ENCODE peak calls at places on chromosomes 3 and 15, in seven cellular contexts. One of them, this sample, is unnamed.

GRCh38 chr3:56590814-56591213 is 33.8 kb downstream of the CCDC66 start:
- DNase-seq in astrocyte of the cerebellum: no peak
- DNase-seq in fibroblast of the aortic adventitia: no peak
- DNase-seq in breast epithelium: no peak
- DNase-seq in astrocyte of the spinal cord: peak; percentile 12
- DNase-seq in left ventricle myocardium inferior: no peak
- DNase-seq in neural progenitor cell: no peak
- DNase-seq in this sample: no peak

GRCh38 chr15:59315914-59316428 is 56.7 kb downstream of the MYO1E start:
- DNase-seq in astrocyte of the cerebellum: peak; percentile 98
- DNase-seq in fibroblast of the aortic adventitia: peak; percentile 82
- DNase-seq in breast epithelium: no peak
- DNase-seq in neural progenitor cell: no peak
- DNase-seq in left ventricle myocardium inferior: no peak
- DNase-seq in astrocyte of the spinal cord: peak; percentile 89
- DNase-seq in this sample: peak; percentile 65

GRCh38 chr3:14631687-14632444 is 19.7 kb upstream of the CCDC174 start:
- DNase-seq in fibroblast of the aortic adventitia: no peak
- DNase-seq in astrocyte of the spinal cord: no peak
- DNase-seq in breast epithelium: no peak
- DNase-seq in astrocyte of the cerebellum: no peak
- DNase-seq in neural progenitor cell: no peak
- DNase-seq in left ventricle myocardium inferior: no peak
- DNase-seq in this sample: no peak

GRCh38 chr15:61041886-61042285 is 187.2 kb downstream of the RORA start:
- DNase-seq in astrocyte of the cerebellum: no peak
- DNase-seq in astrocyte of the spinal cord: no peak
- DNase-seq in fibroblast of the aortic adventitia: no peak
- DNase-seq in neural progenitor cell: no peak
- DNase-seq in breast epithelium: no peak
- DNase-seq in left ventricle myocardium inferior: no peak
- DNase-seq in this sample: no peak

GRCh38 chr15:95440712-95441111 is 889.8 kb upstream of the NR2F2 start:
- DNase-seq in astrocyte of the cerebellum: no peak
- DNase-seq in neural progenitor cell: no peak
- DNase-seq in astrocyte of the spinal cord: no peak
- DNase-seq in breast epithelium: no peak
- DNase-seq in fibroblast of the aortic adventitia: no peak
- DNase-seq in left ventricle myocardium inferior: no peak
- DNase-seq in this sample: no peak

GRCh38 chr3:80533553-80533952 is 765.8 kb upstream of the ROBO1 start:
- DNase-seq in astrocyte of the spinal cord: no peak
- DNase-seq in astrocyte of the cerebellum: no peak
- DNase-seq in fibroblast of the aortic adventitia: no peak
- DNase-seq in neural progenitor cell: no peak
- DNase-seq in breast epithelium: no peak
- DNase-seq in left ventricle myocardium inferior: no peak
- DNase-seq in this sample: no peak

GRCh38 chr15:90358124-90359033 is 6.3 kb downstream of the ZNF774 start:
- DNase-seq in astrocyte of the cerebellum: peak; percentile 18
- DNase-seq in left ventricle myocardium inferior: no peak
- DNase-seq in fibroblast of the aortic adventitia: peak; percentile 60
- DNase-seq in breast epithelium: no peak
- DNase-seq in neural progenitor cell: no peak
- DNase-seq in astrocyte of the spinal cord: peak; percentile 26
- DNase-seq in this sample: no peak

GRCh38 chr3:101123084-101123483 is 129.9 kb upstream of the ABI3BP start:
- DNase-seq in astrocyte of the cerebellum: no peak
- DNase-seq in breast epithelium: no peak
- DNase-seq in left ventricle myocardium inferior: no peak
- DNase-seq in astrocyte of the spinal cord: no peak
- DNase-seq in fibroblast of the aortic adventitia: no peak
- DNase-seq in neural progenitor cell: no peak
- DNase-seq in this sample: no peak

GRCh38 chr3:16076564-16076963 is 97.9 kb upstream of the GALNT15 start:
- DNase-seq in breast epithelium: no peak
- DNase-seq in neural progenitor cell: no peak
- DNase-seq in fibroblast of the aortic adventitia: no peak
- DNase-seq in astrocyte of the cerebellum: no peak
- DNase-seq in astrocyte of the spinal cord: no peak
- DNase-seq in left ventricle myocardium inferior: no peak
- DNase-seq in this sample: no peak

GRCh38 chr3:152299243-152299976 is 30.7 kb downstream of the MBNL1 start:
- DNase-seq in neural progenitor cell: no peak
- DNase-seq in left ventricle myocardium inferior: no peak
- DNase-seq in astrocyte of the cerebellum: no peak
- DNase-seq in astrocyte of the spinal cord: no peak
- DNase-seq in breast epithelium: no peak
- DNase-seq in fibroblast of the aortic adventitia: no peak
- DNase-seq in this sample: no peak

GRCh38 chr3:27345493-27345892 is 23.7 kb downstream of the NEK10 start:
- DNase-seq in astrocyte of the spinal cord: no peak
- DNase-seq in left ventricle myocardium inferior: no peak
- DNase-seq in fibroblast of the aortic adventitia: no peak
- DNase-seq in neural progenitor cell: no peak
- DNase-seq in astrocyte of the cerebellum: no peak
- DNase-seq in breast epithelium: no peak
- DNase-seq in this sample: no peak

GRCh38 chr3:186653079-186653710 is 12.6 kb upstream of the HRG start:
- DNase-seq in fibroblast of the aortic adventitia: no peak
- DNase-seq in astrocyte of the cerebellum: no peak
- DNase-seq in breast epithelium: no peak
- DNase-seq in astrocyte of the spinal cord: no peak
- DNase-seq in neural progenitor cell: no peak
- DNase-seq in left ventricle myocardium inferior: no peak
- DNase-seq in this sample: no peak

DNA sequence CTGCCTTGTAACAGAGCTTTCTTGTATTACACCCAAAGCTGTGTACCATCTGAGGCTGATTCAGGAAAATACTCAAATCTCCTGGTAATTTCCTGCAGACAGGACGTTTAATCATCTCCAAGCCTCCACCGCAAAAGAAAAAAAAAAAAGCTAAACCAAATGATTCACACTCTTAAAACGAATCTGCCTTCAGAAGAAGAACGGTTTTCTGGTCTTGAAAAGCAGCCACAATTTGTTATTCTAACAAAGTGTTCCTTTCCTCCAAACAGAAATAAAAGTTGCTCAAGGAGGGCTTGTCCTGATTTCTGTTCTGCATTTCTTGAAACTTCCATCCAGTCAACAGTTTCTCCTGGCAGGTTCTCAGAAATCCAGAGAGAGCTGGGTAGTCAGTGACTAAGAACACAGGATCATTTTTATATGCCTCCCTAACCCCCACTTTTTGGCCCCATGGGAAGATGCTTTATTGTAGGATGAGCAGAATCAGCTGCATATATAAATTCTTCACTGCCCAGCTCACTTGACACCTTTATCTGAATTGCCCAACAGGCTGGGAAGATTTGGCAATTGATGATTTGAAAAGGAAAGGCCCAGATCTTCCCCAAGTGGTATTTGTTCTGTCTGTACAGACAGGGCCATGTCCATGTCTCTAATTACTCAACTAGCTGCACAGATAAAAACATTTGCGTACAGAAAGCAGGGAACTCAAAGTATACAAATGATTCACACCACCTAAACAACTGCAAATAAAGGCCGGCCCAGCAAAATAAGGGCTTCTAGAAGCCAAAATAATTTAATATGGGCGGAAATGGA is 41.0 kb upstream of the PRICKLE2 start:
- DNase-seq in left ventricle myocardium inferior: no peak
- DNase-seq in breast epithelium: no peak
- DNase-seq in astrocyte of the cerebellum: peak; percentile 82
- DNase-seq in astrocyte of the spinal cord: peak; percentile 97
- DNase-seq in fibroblast of the aortic adventitia: peak; percentile 96
- DNase-seq in neural progenitor cell: no peak
- DNase-seq in this sample: peak; percentile 92
- H3K4me3 ChIP-seq in left ventricle myocardium inferior: peak overlapping the region; percentile 77
- H3K4me3 ChIP-seq in breast epithelium: peak overlapping the region; percentile 74
- H3K4me3 ChIP-seq in astrocyte of the cerebellum: peak overlapping the region; percentile 73
- H3K4me3 ChIP-seq in astrocyte of the spinal cord: peak overlapping the region; percentile 77
- H3K4me3 ChIP-seq in fibroblast of the aortic adventitia: peak overlapping the region; percentile 86
- H3K4me3 ChIP-seq in neural progenitor cell: peak overlapping the region; percentile 57
- H3K4me3 ChIP-seq in this sample: peak overlapping the region; percentile 76

GRCh38 chr15:66778314-66778665 is 76.3 kb downstream of the SMAD6 start:
- DNase-seq in neural progenitor cell: no peak
- DNase-seq in breast epithelium: no peak
- DNase-seq in left ventricle myocardium inferior: no peak
- DNase-seq in astrocyte of the spinal cord: no peak
- DNase-seq in fibroblast of the aortic adventitia: no peak
- DNase-seq in astrocyte of the cerebellum: no peak
- DNase-seq in this sample: no peak

GRCh38 chr15:66778716-66779115 is 76.7 kb downstream of the SMAD6 start:
- DNase-seq in breast epithelium: no peak
- DNase-seq in astrocyte of the cerebellum: no peak
- DNase-seq in left ventricle myocardium inferior: no peak
- DNase-seq in astrocyte of the spinal cord: no peak
- DNase-seq in fibroblast of the aortic adventitia: no peak
- DNase-seq in neural progenitor cell: no peak
- DNase-seq in this sample: no peak

GRCh38 chr15:66780973-66781718 is 79.1 kb downstream of the SMAD6 start:
- DNase-seq in left ventricle myocardium inferior: no peak
- DNase-seq in astrocyte of the spinal cord: no peak
- DNase-seq in breast epithelium: no peak
- DNase-seq in astrocyte of the cerebellum: no peak
- DNase-seq in neural progenitor cell: no peak
- DNase-seq in fibroblast of the aortic adventitia: no peak
- DNase-seq in this sample: no peak

GRCh38 chr15:66779331-66780009 is 77.4 kb downstream of the SMAD6 start:
- DNase-seq in fibroblast of the aortic adventitia: no peak
- DNase-seq in left ventricle myocardium inferior: no peak
- DNase-seq in breast epithelium: no peak
- DNase-seq in astrocyte of the spinal cord: no peak
- DNase-seq in astrocyte of the cerebellum: no peak
- DNase-seq in neural progenitor cell: no peak
- DNase-seq in this sample: no peak

GRCh38 chr15:66780172-66780972 is 78.3 kb downstream of the SMAD6 start:
- DNase-seq in neural progenitor cell: no peak
- DNase-seq in fibroblast of the aortic adventitia: peak; percentile 75
- DNase-seq in left ventricle myocardium inferior: no peak
- DNase-seq in astrocyte of the spinal cord: peak; percentile 89
- DNase-seq in breast epithelium: no peak
- DNase-seq in astrocyte of the cerebellum: peak; percentile 85
- DNase-seq in this sample: no peak
- H3K4me3 ChIP-seq in neural progenitor cell: no peak overlapping the region
- H3K4me3 ChIP-seq in fibroblast of the aortic adventitia: no peak overlapping the region
- H3K4me3 ChIP-seq in left ventricle myocardium inferior: no peak overlapping the region
- H3K4me3 ChIP-seq in astrocyte of the spinal cord: no peak overlapping the region
- H3K4me3 ChIP-seq in breast epithelium: no peak overlapping the region
- H3K4me3 ChIP-seq in astrocyte of the cerebellum: no peak overlapping the region
- H3K4me3 ChIP-seq in this sample: no peak overlapping the region

GRCh38 chr15:76366714-76367113 is 30.1 kb downstream of the ISL2 start:
- DNase-seq in breast epithelium: no peak
- DNase-seq in left ventricle myocardium inferior: no peak
- DNase-seq in fibroblast of the aortic adventitia: no peak
- DNase-seq in astrocyte of the spinal cord: no peak
- DNase-seq in neural progenitor cell: no peak
- DNase-seq in astrocyte of the cerebellum: no peak
- DNase-seq in this sample: no peak

GRCh38 chr15:76363251-76363650 is 26.7 kb downstream of the ISL2 start:
- DNase-seq in astrocyte of the spinal cord: no peak
- DNase-seq in astrocyte of the cerebellum: no peak
- DNase-seq in fibroblast of the aortic adventitia: no peak
- DNase-seq in left ventricle myocardium inferior: no peak
- DNase-seq in breast epithelium: no peak
- DNase-seq in neural progenitor cell: no peak
- DNase-seq in this sample: no peak

DNA sequence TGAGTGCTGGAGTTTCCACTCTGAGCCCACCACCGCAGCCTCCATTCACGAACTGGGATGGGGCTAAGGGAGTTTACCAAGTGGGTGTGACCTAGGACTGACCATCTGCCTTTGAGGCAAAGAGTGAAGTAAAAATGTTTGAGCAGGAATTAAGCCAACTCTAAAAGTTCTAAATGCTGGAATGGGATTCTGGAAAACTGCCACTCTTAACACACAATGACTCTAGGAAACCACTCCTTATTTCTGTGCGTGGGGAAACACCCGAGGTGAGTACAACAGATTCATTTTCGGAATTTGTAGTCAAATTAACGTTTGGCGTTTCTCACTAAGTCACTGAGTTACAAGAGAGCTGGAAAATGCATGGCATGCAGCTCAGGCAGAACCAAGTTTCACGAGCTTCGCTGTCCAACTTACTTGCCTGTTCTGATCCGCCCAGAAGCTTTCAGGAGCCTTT is 31.6 kb downstream of the ISL2 start:
- DNase-seq in astrocyte of the cerebellum: no peak
- DNase-seq in fibroblast of the aortic adventitia: peak; percentile 81
- DNase-seq in astrocyte of the spinal cord: no peak
- DNase-seq in neural progenitor cell: no peak
- DNase-seq in left ventricle myocardium inferior: no peak
- DNase-seq in breast epithelium: no peak
- DNase-seq in this sample: no peak
- H3K4me3 ChIP-seq in astrocyte of the cerebellum: no peak overlapping the region
- H3K4me3 ChIP-seq in fibroblast of the aortic adventitia: peak overlapping the region; percentile 14
- H3K4me3 ChIP-seq in astrocyte of the spinal cord: no peak overlapping the region
- H3K4me3 ChIP-seq in neural progenitor cell: no peak overlapping the region
- H3K4me3 ChIP-seq in left ventricle myocardium inferior: no peak overlapping the region
- H3K4me3 ChIP-seq in breast epithelium: no peak overlapping the region
- H3K4me3 ChIP-seq in this sample: no peak overlapping the region

GRCh38 chr15:25774871-25775270 is 88.3 kb downstream of the ATP10A start:
- DNase-seq in astrocyte of the spinal cord: no peak
- DNase-seq in left ventricle myocardium inferior: no peak
- DNase-seq in neural progenitor cell: no peak
- DNase-seq in fibroblast of the aortic adventitia: no peak
- DNase-seq in breast epithelium: no peak
- DNase-seq in astrocyte of the cerebellum: no peak
- DNase-seq in this sample: no peak

GRCh38 chr15:25776071-25776740 is 86.9 kb downstream of the ATP10A start:
- DNase-seq in astrocyte of the spinal cord: no peak
- DNase-seq in breast epithelium: no peak
- DNase-seq in astrocyte of the cerebellum: no peak
- DNase-seq in left ventricle myocardium inferior: no peak
- DNase-seq in neural progenitor cell: no peak
- DNase-seq in fibroblast of the aortic adventitia: no peak
- DNase-seq in this sample: no peak

GRCh38 chr15:25777047-25777446 is 86.1 kb downstream of the ATP10A start:
- DNase-seq in breast epithelium: no peak
- DNase-seq in astrocyte of the spinal cord: no peak
- DNase-seq in fibroblast of the aortic adventitia: no peak
- DNase-seq in left ventricle myocardium inferior: no peak
- DNase-seq in astrocyte of the cerebellum: no peak
- DNase-seq in neural progenitor cell: no peak
- DNase-seq in this sample: no peak

GRCh38 chr15:25773248-25773647 is 89.9 kb downstream of the ATP10A start:
- DNase-seq in left ventricle myocardium inferior: no peak
- DNase-seq in fibroblast of the aortic adventitia: no peak
- DNase-seq in breast epithelium: no peak
- DNase-seq in astrocyte of the spinal cord: no peak
- DNase-seq in astrocyte of the cerebellum: no peak
- DNase-seq in neural progenitor cell: no peak
- DNase-seq in this sample: no peak

DNA sequence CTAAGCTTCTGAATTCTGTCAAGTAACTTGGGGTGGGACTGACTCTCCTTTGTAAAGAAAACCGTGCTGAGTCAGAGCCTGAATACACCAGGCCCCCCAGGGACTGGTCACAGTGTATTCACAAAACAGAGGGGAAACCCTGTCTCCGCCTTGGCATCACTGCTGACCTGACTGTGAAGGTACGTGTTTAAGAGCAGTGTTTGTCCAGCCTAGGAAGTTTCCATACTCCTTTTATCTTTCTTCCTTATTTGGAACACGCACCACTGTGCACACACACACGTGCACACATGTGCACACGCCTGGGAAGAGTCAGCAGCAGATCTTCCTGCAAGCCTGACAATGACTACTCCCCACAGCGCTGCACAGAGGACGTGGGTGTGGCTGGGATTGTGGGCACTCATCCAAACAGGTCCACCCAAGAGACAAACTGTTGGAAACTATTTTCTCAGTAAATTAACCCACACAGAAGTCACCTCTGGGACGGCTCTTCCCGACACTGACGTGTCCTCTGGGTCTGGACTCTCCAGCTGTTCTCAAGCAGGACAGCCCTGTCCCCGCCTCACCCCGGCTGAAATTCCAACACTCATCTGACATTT is 87.7 kb downstream of the ATP10A start:
- DNase-seq in fibroblast of the aortic adventitia: peak; percentile 77
- DNase-seq in breast epithelium: no peak
- DNase-seq in astrocyte of the cerebellum: peak; percentile 28
- DNase-seq in left ventricle myocardium inferior: peak; percentile 75
- DNase-seq in astrocyte of the spinal cord: peak; percentile 80
- DNase-seq in neural progenitor cell: peak; percentile 60
- DNase-seq in this sample: peak; percentile 82
- H3K4me3 ChIP-seq in fibroblast of the aortic adventitia: no peak overlapping the region
- H3K4me3 ChIP-seq in breast epithelium: no peak overlapping the region
- H3K4me3 ChIP-seq in astrocyte of the cerebellum: no peak overlapping the region
- H3K4me3 ChIP-seq in left ventricle myocardium inferior: no peak overlapping the region
- H3K4me3 ChIP-seq in astrocyte of the spinal cord: no peak overlapping the region
- H3K4me3 ChIP-seq in neural progenitor cell: no peak overlapping the region
- H3K4me3 ChIP-seq in this sample: no peak overlapping the region

This sample was measured in BJ.